ENCODE peak calls at places on chromosome 9, in ten cellular contexts. A, Z, O, Q, B, J, I, D, T and V are unnamed samples.

GRCh38 chr9:114098021-114098659 is 952 bp downstream of the KIF12 start:
- DNase-seq in A (peak), Z (no peak), O (peak), Q (no peak), B (no peak), J (no peak), I (peak), D (peak), T (peak), V (no peak)

GRCh38 chr9:71793386-71794105 is 25.2 kb upstream of the CEMIP2 start:
- DNase-seq in A (no peak), Z (no peak), O (no peak), Q (no peak), B (peak), J (no peak), I (peak), D (peak), T (no peak), V (no peak)

GRCh38 chr9:3578786-3579185 is 53.0 kb upstream of the RFX3 start:
- DNase-seq in A (no peak), Z (no peak), O (no peak), Q (no peak), B (peak), J (no peak), I (no peak), D (no peak), T (no peak), V (no peak)

GRCh38 chr9:87324613-87325194 is 173.0 kb upstream of the DAPK1 start:
- DNase-seq in A (no peak), Z (peak), O (no peak), Q (peak), B (peak), J (no peak), I (peak), D (no peak), T (no peak), V (no peak)

GRCh38 chr9:8858250-8859161 is 1058.9 kb upstream of the DMAC1 start:
- DNase-seq in A (no peak), Z (no peak), O (no peak), Q (no peak), B (no peak), J (no peak), I (no peak), D (peak), T (peak), V (no peak)

GRCh38 chr9:114779352-114779845 is 26.4 kb downstream of the TNFSF15 start:
- DNase-seq in A (peak), Z (peak), O (peak), Q (no peak), B (peak), J (no peak), I (no peak), D (no peak), T (peak), V (no peak)

GRCh38 chr9:35826071-35826701 is 2.3 kb downstream of the FAM221B start:
- DNase-seq in A (peak), Z (peak), O (no peak), Q (peak), B (peak), J (peak), I (peak), D (no peak), T (peak), V (no peak)

GRCh38 chr9:130372057-130372456 is 72.7 kb upstream of the ASS1 start:
- DNase-seq in A (no peak), Z (no peak), O (no peak), Q (no peak), B (no peak), J (no peak), I (no peak), D (no peak), T (no peak), V (no peak)

GRCh38 chr9:34637356-34638137 is at the start of gene SIGMAR1:
- DNase-seq in A (peak), Z (peak), O (peak), Q (peak), B (peak), J (peak), I (peak), D (peak), T (peak), V (peak)

GRCh38 chr9:102862478-102862877 is 132.7 kb upstream of the CYLC2 start:
- DNase-seq in A (no peak), Z (no peak), O (no peak), Q (no peak), B (no peak), J (no peak), I (no peak), D (no peak), T (no peak), V (no peak)

GRCh38 chr9:96327694-96328352 is 25.8 kb upstream of the HSD17B3 start:
- DNase-seq in A (peak), Z (no peak), O (no peak), Q (peak), B (peak), J (peak), I (peak), D (peak), T (peak), V (peak)

GRCh38 chr9:120265791-120266190 is 314.2 kb downstream of the CDK5RAP2 start:
- DNase-seq in A (no peak), Z (no peak), O (no peak), Q (no peak), B (no peak), J (no peak), I (peak), D (no peak), T (no peak), V (no peak)

GRCh38 chr9:134569626-134570025 is 72.0 kb upstream of the COL5A1 start:
- DNase-seq in A (peak), Z (no peak), O (no peak), Q (no peak), B (no peak), J (peak), I (no peak), D (no peak), T (peak), V (no peak)

GRCh38 chr9:110750272-110750671 is 81.7 kb downstream of the MUSK start:
- DNase-seq in A (no peak), Z (no peak), O (peak), Q (no peak), B (no peak), J (no peak), I (no peak), D (no peak), T (peak), V (no peak)

GRCh38 chr9:120386390-120387131 is 193.4 kb downstream of the CDK5RAP2 start:
- DNase-seq in A (peak), Z (no peak), O (peak), Q (no peak), B (no peak), J (no peak), I (no peak), D (no peak), T (no peak), V (no peak)

GRCh38 chr9:137604345-137605145 is 941 bp upstream of the ARRDC1 start:
- DNase-seq in A (no peak), Z (no peak), O (peak), Q (no peak), B (no peak), J (no peak), I (peak), D (no peak), T (no peak), V (no peak)

GRCh38 chr9:133907302-133907880 is 84.7 kb downstream of the VAV2 start:
- DNase-seq in A (no peak), Z (no peak), O (no peak), Q (no peak), B (no peak), J (no peak), I (no peak), D (peak), T (no peak), V (peak)

GRCh38 chr9:72305102-72305546 is 59.9 kb downstream of the ZFAND5 start:
- DNase-seq in A (peak), Z (no peak), O (peak), Q (peak), B (peak), J (peak), I (peak), D (peak), T (peak), V (no peak)

GRCh38 chr9:19493174-19493811 is 84.5 kb downstream of the ACER2 start:
- DNase-seq in A (peak), Z (peak), O (no peak), Q (peak), B (peak), J (peak), I (peak), D (peak), T (peak), V (peak)

GRCh38 chr9:120152295-120152694 is 427.7 kb downstream of the CDK5RAP2 start:
- DNase-seq in A (no peak), Z (no peak), O (no peak), Q (no peak), B (no peak), J (no peak), I (peak), D (peak), T (no peak), V (no peak)

GRCh38 chr9:75504721-75505120 is 385.8 kb upstream of the PCSK5 start:
- DNase-seq in A (no peak), Z (no peak), O (no peak), Q (no peak), B (no peak), J (no peak), I (no peak), D (no peak), T (no peak), V (no peak)

GRCh38 chr9:121281614-121282291 is 13.8 kb downstream of the GSN start:
- DNase-seq in A (peak), Z (peak), O (peak), Q (no peak), B (peak), J (no peak), I (peak), D (no peak), T (peak), V (no peak)

GRCh38 chr9:131837316-131837715 is 97.4 kb upstream of the RAPGEF1 start:
- DNase-seq in A (peak), Z (no peak), O (no peak), Q (no peak), B (no peak), J (no peak), I (peak), D (no peak), T (no peak), V (peak)
- TF ChIP-seq CTCF in A (peak), Z (no peak), O (no peak), Q (no peak), B (peak), J (no peak), I (peak), D (no peak), T (no peak), V (peak)

GRCh38 chr9:101226803-101227202 is 158.0 kb downstream of the BAAT start:
- DNase-seq in A (no peak), Z (no peak), O (no peak), Q (no peak), B (no peak), J (no peak), I (no peak), D (no peak), T (no peak), V (no peak)
- TF ChIP-seq CTCF in A (no peak), Z (no peak), O (no peak), Q (no peak), B (no peak), J (no peak), I (no peak), D (no peak), T (no peak), V (no peak)

DNA sequence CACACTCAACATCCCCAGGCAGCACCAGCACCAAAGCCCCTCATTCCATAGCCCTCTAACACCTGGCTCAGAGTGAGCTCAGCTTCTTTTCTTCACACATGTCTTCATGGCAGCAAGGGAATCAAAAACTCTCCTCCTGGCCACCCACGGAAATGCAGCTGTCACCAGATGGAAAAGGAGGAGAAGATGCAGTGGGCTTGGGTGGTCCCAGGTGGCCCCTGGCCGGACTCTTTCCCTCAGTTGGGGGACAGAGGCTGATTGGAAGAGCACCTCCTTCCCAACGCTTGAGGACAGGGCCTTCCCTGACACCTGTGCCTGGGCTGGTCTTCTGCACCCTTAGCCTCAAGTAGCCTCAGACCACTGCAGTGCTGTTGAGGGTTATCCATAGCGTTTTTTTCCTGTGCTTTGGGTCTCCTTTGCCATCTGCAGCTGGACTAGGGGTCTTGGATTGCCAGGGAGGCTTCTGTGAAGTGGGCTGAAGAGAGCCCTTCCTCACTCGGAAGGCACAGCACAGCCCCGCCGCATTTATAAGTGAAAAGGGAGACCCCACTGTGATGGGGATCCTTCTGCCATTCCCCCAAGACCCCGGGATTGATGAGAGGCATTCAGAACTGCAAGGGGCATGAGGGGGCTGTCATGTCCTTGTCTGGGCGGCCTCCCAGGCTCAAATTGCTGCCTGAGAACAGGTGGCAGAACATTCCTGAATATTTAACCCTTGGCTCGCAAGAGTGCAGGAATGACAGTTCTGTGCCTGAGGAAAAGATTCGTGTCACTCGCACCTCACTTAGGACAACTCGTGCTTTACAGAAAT is 200.0 kb downstream of the AUH start:
- DNase-seq in A (no peak), Z (no peak), O (no peak), Q (no peak), B (no peak), J (no peak), I (no peak), D (no peak), T (no peak), V (no peak)
- TF ChIP-seq CTCF in A (no peak), Z (no peak), O (no peak), Q (no peak), B (no peak), J (no peak), I (no peak), D (no peak), T (no peak), V (no peak)

DNA sequence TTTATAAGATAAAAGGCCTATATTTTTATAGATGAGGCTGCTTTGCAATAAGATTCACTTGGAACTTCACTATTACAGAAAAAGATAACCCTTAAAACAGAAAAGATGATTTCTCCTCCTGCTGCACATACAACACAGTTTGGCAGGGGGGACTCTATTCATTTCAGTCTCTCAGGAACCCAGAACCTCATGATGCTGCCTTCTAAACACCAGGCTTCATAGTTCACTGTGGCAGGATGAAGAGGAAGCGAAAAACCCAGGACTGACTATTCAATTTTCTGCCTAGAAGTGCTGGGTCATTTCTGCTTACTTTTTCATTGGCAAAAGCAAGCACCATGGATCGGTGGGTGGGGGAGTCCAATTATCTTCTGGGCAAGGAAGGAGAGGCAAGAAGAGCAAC is 179.5 kb downstream of the NTRK2 start:
- DNase-seq in A (no peak), Z (no peak), O (no peak), Q (no peak), B (no peak), J (no peak), I (no peak), D (no peak), T (no peak), V (no peak)
- TF ChIP-seq CTCF in A (no peak), Z (no peak), O (no peak), Q (no peak), B (no peak), J (no peak), I (no peak), D (no peak), T (no peak), V (no peak)

GRCh38 chr9:89234186-89234585 is 55.6 kb upstream of the SHC3 start:
- DNase-seq in A (no peak), Z (no peak), O (no peak), Q (no peak), B (no peak), J (no peak), I (no peak), D (no peak), T (no peak), V (no peak)

GRCh38 chr9:89236955-89237573 is 58.4 kb upstream of the SHC3 start:
- DNase-seq in A (no peak), Z (no peak), O (no peak), Q (no peak), B (peak), J (no peak), I (no peak), D (no peak), T (no peak), V (no peak)

DNA sequence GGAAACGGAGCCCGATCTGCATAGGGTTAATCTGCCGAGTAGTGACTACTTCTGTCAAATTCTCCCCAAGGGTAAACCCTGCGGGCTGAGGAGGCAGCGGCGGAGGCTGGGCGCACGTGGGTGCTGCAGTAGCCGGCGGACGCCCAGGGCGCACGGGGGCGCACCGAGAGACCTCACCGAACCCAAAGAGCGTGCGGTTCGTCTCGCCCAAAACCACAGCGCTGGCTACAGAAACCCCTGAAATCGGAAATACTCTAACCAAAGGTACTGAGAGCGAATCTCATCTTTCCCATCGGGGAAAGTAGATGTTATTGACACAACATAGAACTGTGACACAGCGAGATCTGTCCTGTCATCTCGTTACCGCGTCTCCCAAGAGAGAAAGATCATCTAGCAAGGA is 56.0 kb upstream of the SHC3 start:
- DNase-seq in A (no peak), Z (no peak), O (no peak), Q (peak), B (no peak), J (no peak), I (peak), D (peak), T (no peak), V (no peak)
- TF ChIP-seq CTCF in A (no peak), Z (no peak), O (no peak), Q (no peak), B (no peak), J (no peak), I (peak), D (no peak), T (no peak), V (no peak)

GRCh38 chr9:123974471-123974870 is 37.1 kb upstream of the LHX2 start:
- DNase-seq in A (no peak), Z (no peak), O (no peak), Q (no peak), B (no peak), J (no peak), I (no peak), D (no peak), T (no peak), V (no peak)
- TF ChIP-seq CTCF in A (no peak), Z (no peak), O (no peak), Q (no peak), B (no peak), J (no peak), I (no peak), D (no peak), T (no peak), V (no peak)

DNA sequence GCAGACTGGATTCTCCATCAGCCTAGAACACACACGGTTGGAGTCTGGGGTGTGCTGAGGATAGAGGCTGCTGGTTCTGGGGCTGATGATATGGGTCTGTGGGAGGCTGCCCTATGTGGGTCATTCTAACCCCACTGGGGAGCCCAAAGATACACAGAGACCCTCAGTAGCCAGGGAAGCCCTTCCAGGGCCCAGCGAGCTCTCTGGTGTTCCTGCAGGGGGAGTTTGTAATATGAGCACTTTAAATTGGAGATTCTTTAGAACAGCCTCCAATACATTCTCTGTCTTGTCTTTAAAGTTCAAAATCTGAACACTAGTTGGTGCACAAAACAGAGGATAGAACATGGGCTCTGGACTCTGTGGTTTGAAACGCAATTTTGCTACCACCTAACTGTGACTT is 2.4 kb downstream of the ACTL7A start:
- DNase-seq in A (no peak), Z (no peak), O (no peak), Q (no peak), B (no peak), J (no peak), I (no peak), D (no peak), T (no peak), V (no peak)
- TF ChIP-seq CTCF in A (no peak), Z (no peak), O (no peak), Q (no peak), B (no peak), J (no peak), I (no peak), D (peak), T (no peak), V (no peak)

GRCh38 chr9:17532461-17532860 is 46.4 kb upstream of the SH3GL2 start:
- DNase-seq in A (no peak), Z (no peak), O (no peak), Q (no peak), B (no peak), J (no peak), I (no peak), D (no peak), T (no peak), V (no peak)

GRCh38 chr9:17531642-17532254 is 47.1 kb upstream of the SH3GL2 start:
- DNase-seq in A (peak), Z (peak), O (no peak), Q (peak), B (peak), J (no peak), I (peak), D (peak), T (no peak), V (no peak)

DNA sequence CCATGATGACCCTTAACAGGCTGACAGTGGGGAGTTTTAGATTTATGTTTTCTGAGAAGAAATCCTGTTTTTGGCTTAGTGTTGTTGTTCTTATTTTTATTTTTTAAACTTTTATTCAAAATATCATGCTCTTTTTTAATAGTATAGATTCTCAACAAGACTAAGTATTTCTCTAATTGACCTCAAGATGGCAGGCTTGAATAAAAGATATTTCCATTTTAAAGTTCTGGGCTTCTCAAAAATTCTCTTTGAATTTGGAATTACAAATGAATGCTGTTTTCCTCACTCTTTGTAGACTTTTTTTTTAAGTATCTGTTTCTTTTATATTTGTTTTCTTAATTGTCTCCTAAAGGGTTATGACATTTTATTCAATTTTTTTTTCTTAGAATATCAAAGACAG is 50.0 kb upstream of the SH3GL2 start:
- DNase-seq in A (no peak), Z (no peak), O (no peak), Q (no peak), B (peak), J (no peak), I (no peak), D (no peak), T (no peak), V (no peak)
- TF ChIP-seq CTCF in A (no peak), Z (peak), O (no peak), Q (no peak), B (no peak), J (no peak), I (peak), D (peak), T (no peak), V (peak)